ENCODE peak calls at places on chromosomes 7 and 10, in four cellular contexts. K is erythroblast, I is A549, Y is breast epithelium. Z is an unnamed sample.

GRCh38 chr10:48985621-48986158 is 46.0 kb upstream of the LRRC18 start:
- DNase-seq in I (no peak), Y (no peak), K (no peak), Z (no peak)

GRCh38 chr10:18606051-18606730 is 45.2 kb downstream of the NSUN6 start:
- DNase-seq in Y (no peak), I (no peak), K (no peak), Z (no peak)

GRCh38 chr10:118471863-118472262 is 123.6 kb downstream of the PRLHR start:
- DNase-seq in K (no peak), Y (no peak), I (no peak), Z (no peak)

GRCh38 chr10:32161586-32161985 is 105.4 kb upstream of the KIF5B start:
- DNase-seq in K (no peak), Y (no peak), I (no peak), Z (no peak)

GRCh38 chr10:106436123-106436740 is 728.3 kb downstream of the SORCS1 start:
- DNase-seq in I (no peak), K (no peak), Y (no peak), Z (no peak)

GRCh38 chr7:143216151-143216550 is 5.7 kb upstream of the TAS2R40 start:
- DNase-seq in Y (no peak), K (no peak), I (no peak), Z (no peak)

GRCh38 chr7:16609842-16610450 is 35.6 kb downstream of the ANKMY2 start:
- DNase-seq in Y (no peak), I (no peak), K (no peak), Z (no peak)

GRCh38 chr10:51014680-51015425 is 59.4 kb upstream of the PRKG1 start:
- DNase-seq in K (no peak), Y (no peak), I (no peak), Z (no peak)

GRCh38 chr7:143384148-143384547 is 3.0 kb downstream of the ZYX start:
- DNase-seq in Y (no peak), K (no peak), I (no peak), Z (no peak)

GRCh38 chr7:112279042-112279441 is 72.5 kb downstream of the ZNF277 start:
- DNase-seq in K (no peak), Y (no peak), I (no peak), Z (no peak)

GRCh38 chr7:135980665-135981180 is 3.6 kb upstream of the MTPN start:
- DNase-seq in K (no peak), Y (no peak), I (no peak), Z (no peak)

GRCh38 chr7:121504478-121504877 is 108.4 kb upstream of the FAM3C start:
- DNase-seq in K (no peak), I (peak), Y (no peak), Z (peak)

GRCh38 chr10:131668903-131669302 is 231.9 kb upstream of the PPP2R2D start:
- DNase-seq in Y (no peak), K (no peak), I (no peak), Z (no peak)

GRCh38 chr10:129718548-129719414 is 245.3 kb downstream of the EBF3 start:
- DNase-seq in Y (no peak), K (no peak), I (no peak), Z (no peak)

GRCh38 chr7:122046402-122046801 is 97.6 kb downstream of the AASS start:
- DNase-seq in K (no peak), Y (no peak), I (no peak), Z (no peak)

GRCh38 chr7:111732923-111733322 is 170.6 kb upstream of the IMMP2L start:
- DNase-seq in K (no peak), I (no peak), Y (no peak), Z (no peak)

GRCh38 chr7:142717453-142717852 is 31.8 kb upstream of the PRSS1 start:
- DNase-seq in K (no peak), I (no peak), Y (no peak), Z (no peak)

GRCh38 chr10:71211053-71211452 is 1.3 kb upstream of the UNC5B start:
- DNase-seq in K (no peak), I (no peak), Y (no peak), Z (no peak)

GRCh38 chr10:124149681-124150080 is 56.3 kb upstream of the CHST15 start:
- DNase-seq in Y (no peak), K (no peak), I (no peak), Z (no peak)

GRCh38 chr7:8261711-8262695 is at the start of gene ICA1:
- DNase-seq in K (peak), I (peak), Y (peak), Z (peak)

GRCh38 chr7:128929201-128929808 is 8.4 kb upstream of the IRF5 start:
- DNase-seq in I (no peak), K (no peak), Y (no peak), Z (no peak)

GRCh38 chr10:21526952-21527633 is 1.6 kb upstream of the SKIDA1 start:
- DNase-seq in Y (no peak), I (no peak), K (peak), Z (no peak)

GRCh38 chr7:139572704-139573395 is 49.4 kb downstream of the CLEC2L start:
- DNase-seq in I (no peak), K (no peak), Y (no peak), Z (no peak)

GRCh38 chr7:157136372-157136771 is 2.4 kb upstream of the UBE3C start:
- DNase-seq in Y (no peak), K (peak), I (peak), Z (peak)

GRCh38 chr7:119232091-119232490 is 1007.6 kb downstream of the ANKRD7 start:
- DNase-seq in K (no peak), Y (no peak), I (no peak), Z (no peak)

GRCh38 chr10:3720228-3721019 is 64.6 kb downstream of the KLF6 start:
- DNase-seq in K (peak), I (no peak), Y (no peak), Z (no peak)

GRCh38 chr10:10785627-10786333 is 231.9 kb upstream of the CELF2 start:
- DNase-seq in Y (no peak), K (no peak), I (no peak), Z (no peak)

GRCh38 chr7:3730271-3730670 is 429.2 kb downstream of the SDK1 start:
- DNase-seq in I (no peak), Y (no peak), K (no peak), Z (no peak)

GRCh38 chr10:27527597-27528295 is 23.6 kb downstream of the RAB18 start:
- DNase-seq in K (peak), I (no peak), Y (no peak), Z (no peak)

GRCh38 chr7:2734761-2735571 is 47.0 kb downstream of the AMZ1 start:
- DNase-seq in Y (no peak), I (no peak), K (peak), Z (no peak)

GRCh38 chr7:43639858-43640491 is 57.1 kb downstream of the STK17A start:
- DNase-seq in Y (no peak), I (no peak), K (no peak), Z (peak)

GRCh38 chr7:151592868-151593486 is 73.3 kb upstream of the RHEB start:
- DNase-seq in Y (no peak), K (no peak), I (peak), Z (peak)

GRCh38 chr10:84432891-84433290 is 104.5 kb downstream of the CCSER2 start:
- DNase-seq in Y (no peak), I (no peak), K (no peak), Z (no peak)

GRCh38 chr10:33237736-33238624 is 96.5 kb downstream of the NRP1 start:
- DNase-seq in K (no peak), I (peak), Y (peak), Z (peak)

GRCh38 chr10:47205199-47205598 is 94.8 kb upstream of the GDF10 start:
- DNase-seq in I (no peak), K (no peak), Y (no peak), Z (no peak)

GRCh38 chr7:126881315-126881714 is 371.4 kb downstream of the GRM8 start:
- DNase-seq in K (no peak), I (no peak), Y (no peak), Z (no peak)

GRCh38 chr10:24814568-24815313 is 91.1 kb upstream of the ARHGAP21 start:
- DNase-seq in Y (no peak), I (peak), K (no peak), Z (peak)

GRCh38 chr7:99560834-99561734 is 2.6 kb downstream of the ZNF655 start:
- DNase-seq in I (no peak), K (peak), Y (no peak), Z (no peak)

GRCh38 chr7:99559276-99559915 is 954 bp downstream of the ZNF655 start:
- DNase-seq in K (no peak), I (no peak), Y (no peak), Z (no peak)

GRCh38 chr7:99557940-99558305 is 519 bp upstream of the ZNF655 start:
- DNase-seq in Y (no peak), K (no peak), I (no peak), Z (peak)

GRCh38 chr7:99557196-99557607 is 1.2 kb upstream of the ZNF655 start:
- DNase-seq in Y (no peak), I (no peak), K (no peak), Z (no peak)

DNA sequence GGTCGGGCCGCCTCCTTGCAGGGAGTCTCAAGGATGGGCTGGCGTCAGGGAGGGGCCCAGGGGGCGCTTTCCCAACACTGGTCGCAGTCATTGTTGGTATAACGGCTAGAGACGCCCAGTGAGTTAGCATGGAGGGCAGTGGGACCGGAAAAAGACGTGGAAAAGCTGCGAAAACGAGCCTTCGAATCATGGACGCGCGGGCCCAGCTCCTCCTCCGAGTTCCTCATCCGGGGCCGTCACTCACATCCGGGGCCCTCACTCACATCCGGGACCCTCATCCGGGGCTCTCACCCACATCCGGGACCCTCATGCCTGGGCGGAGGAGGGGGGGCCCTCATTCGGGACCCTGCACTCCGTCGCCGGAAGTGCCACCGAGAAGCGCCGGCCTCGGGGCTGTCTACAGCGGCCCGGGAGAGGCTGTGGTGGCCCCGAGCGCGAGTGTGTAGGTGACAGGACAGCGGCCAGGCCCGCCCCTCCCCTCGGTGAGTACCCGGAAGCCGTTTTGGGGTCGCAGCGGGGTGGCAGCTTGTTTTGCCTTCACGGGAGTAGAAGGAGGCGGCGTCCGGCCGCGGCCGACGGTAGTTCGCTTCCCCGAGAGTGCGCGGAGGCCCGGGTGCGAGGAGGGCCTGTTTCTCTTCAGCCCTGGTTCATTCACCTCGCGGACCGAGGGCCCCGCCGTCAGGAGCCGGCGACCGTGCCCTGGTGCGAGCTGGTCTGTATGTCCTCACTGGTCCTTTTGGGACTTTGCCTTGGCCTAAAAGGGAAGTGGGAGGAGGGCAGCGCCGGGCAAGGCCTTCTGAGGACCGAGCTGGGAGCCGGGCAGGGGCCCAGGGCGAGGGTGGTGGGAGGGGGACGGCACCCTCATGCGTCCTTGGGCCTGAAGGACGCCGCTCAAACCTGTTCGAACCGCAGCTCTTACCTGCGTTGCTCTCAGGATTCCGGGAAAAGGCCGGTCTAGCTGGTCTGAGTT is at the start of gene ZNF655:
- DNase-seq in K (peak), I (peak), Y (peak), Z (peak)
- TF ChIP-seq POLR2A in K (peak), I (peak), Y (peak), Z (peak)

GRCh38 chr7:130268463-130269317 is 2.0 kb downstream of the CPA2 start:
- DNase-seq in I (no peak), Y (no peak), K (no peak), Z (no peak)
- TF ChIP-seq POLR2A in I (no peak), Y (no peak), K (no peak), Z (no peak)

GRCh38 chr7:55572378-55573233 is at the start of gene VOPP1:
- DNase-seq in K (peak), Y (no peak), I (peak), Z (peak)
- TF ChIP-seq POLR2A in K (peak), Y (no peak), I (peak), Z (peak)

GRCh38 chr10:62048919-62049636 is 147.6 kb downstream of the ARID5B start:
- DNase-seq in K (no peak), I (peak), Y (peak), Z (peak)
- TF ChIP-seq POLR2A in K (no peak), I (peak), Y (peak), Z (peak)

GRCh38 chr10:104234934-104235333 is 2.8 kb upstream of the CFAP43 start:
- DNase-seq in Y (no peak), K (no peak), I (no peak), Z (no peak)

GRCh38 chr10:104232613-104233102 is 494 bp upstream of the CFAP43 start:
- DNase-seq in I (no peak), K (no peak), Y (no peak), Z (no peak)

GRCh38 chr10:104230490-104230889 is 1.7 kb downstream of the CFAP43 start:
- DNase-seq in K (no peak), Y (no peak), I (no peak), Z (no peak)

GRCh38 chr10:104233817-104234216 is 1.7 kb upstream of the CFAP43 start:
- DNase-seq in I (no peak), K (no peak), Y (no peak), Z (no peak)

GRCh38 chr10:104231784-104232612 is at the start of gene CFAP43:
- DNase-seq in I (peak), Y (peak), K (peak), Z (peak)
- TF ChIP-seq POLR2A in I (peak), Y (peak), K (peak), Z (peak)

DNA sequence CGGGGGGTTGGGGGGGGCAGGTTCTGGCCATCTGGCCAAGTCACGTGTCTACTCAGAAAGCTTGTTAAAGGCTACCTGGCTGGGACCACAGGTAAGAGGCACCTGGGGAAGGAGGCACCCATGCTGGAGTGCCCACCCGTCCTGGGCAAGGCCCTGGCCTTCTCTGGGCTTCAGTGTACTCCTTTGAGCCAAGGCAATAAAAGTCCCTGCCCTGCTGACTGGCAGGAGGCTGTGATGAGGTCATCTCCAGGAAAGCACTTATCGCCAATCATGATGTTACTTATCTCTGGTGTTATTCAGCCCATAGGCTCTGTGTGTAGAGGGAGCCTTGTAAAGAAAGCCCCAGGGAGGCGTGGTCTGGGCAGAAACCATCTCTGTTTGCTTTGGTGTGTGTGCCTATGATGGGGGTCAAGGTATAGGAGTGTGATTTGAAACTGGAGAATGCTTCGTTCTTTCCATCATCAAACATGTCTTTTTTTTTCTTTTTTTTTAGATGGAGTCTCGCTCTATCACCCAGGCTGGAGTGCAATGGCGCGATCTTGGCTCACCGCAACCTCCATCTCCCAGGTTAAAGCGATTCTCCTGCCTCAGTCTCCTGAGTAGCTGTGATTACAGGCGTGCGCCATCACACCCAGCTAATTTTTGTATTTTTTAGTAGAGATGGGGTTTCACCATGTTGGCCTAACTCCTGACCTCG is 2.5 kb upstream of the CLDN4 start:
- DNase-seq in I (peak), Y (no peak), K (peak), Z (peak)
- TF ChIP-seq POLR2A in I (no peak), Y (no peak), K (no peak), Z (no peak)

GRCh38 chr10:91220194-91220953 is at the start of gene PCGF5:
- DNase-seq in Y (peak), K (peak), I (peak), Z (peak)
- TF ChIP-seq POLR2A in Y (no peak), K (peak), I (peak), Z (peak)

Z was measured in H54.